ENCODE peak calls at places on chromosomes 6 and 20, in four cellular contexts. One of them, this sample, is unnamed.

GRCh38 chr20:13331536-13331935 is 110.5 kb downstream of the ISM1 start:
- DNase-seq in T-helper 2 cell: no peak
- DNase-seq in astrocyte of the hippocampus: peak
- DNase-seq in ELR: peak
- DNase-seq in this sample: peak

GRCh38 chr20:61313396-61313795 is 61.3 kb downstream of the CDH4 start:
- DNase-seq in T-helper 2 cell: no peak
- DNase-seq in astrocyte of the hippocampus: no peak
- DNase-seq in ELR: no peak
- DNase-seq in this sample: no peak

GRCh38 chr20:3340443-3340842 is 67.0 kb downstream of the DNAAF9 start:
- DNase-seq in T-helper 2 cell: no peak
- DNase-seq in astrocyte of the hippocampus: no peak
- DNase-seq in ELR: no peak
- DNase-seq in this sample: no peak

GRCh38 chr6:35034411-35035171 is 106.5 kb downstream of the TCP11 start:
- DNase-seq in T-helper 2 cell: no peak
- DNase-seq in astrocyte of the hippocampus: no peak
- DNase-seq in ELR: no peak
- DNase-seq in this sample: no peak

GRCh38 chr6:100622907-100623692 is 158.4 kb upstream of the SIM1 start:
- DNase-seq in T-helper 2 cell: no peak
- DNase-seq in astrocyte of the hippocampus: no peak
- DNase-seq in ELR: peak
- DNase-seq in this sample: peak

GRCh38 chr6:145244712-145245111 is 490.6 kb downstream of the EPM2A start:
- DNase-seq in T-helper 2 cell: no peak
- DNase-seq in astrocyte of the hippocampus: no peak
- DNase-seq in ELR: no peak
- DNase-seq in this sample: no peak

GRCh38 chr20:46994341-46994740 is 99.7 kb downstream of the EYA2 start:
- DNase-seq in T-helper 2 cell: no peak
- DNase-seq in astrocyte of the hippocampus: no peak
- DNase-seq in ELR: no peak
- DNase-seq in this sample: no peak

GRCh38 chr6:7691675-7692452 is 34.0 kb upstream of the BMP6 start:
- DNase-seq in T-helper 2 cell: no peak
- DNase-seq in astrocyte of the hippocampus: peak
- DNase-seq in ELR: peak
- DNase-seq in this sample: peak

GRCh38 chr6:169082093-169082492 is 171.6 kb downstream of the THBS2 start:
- DNase-seq in T-helper 2 cell: no peak
- DNase-seq in astrocyte of the hippocampus: no peak
- DNase-seq in ELR: no peak
- DNase-seq in this sample: no peak

GRCh38 chr6:133895573-133896343 is 6.8 kb downstream of the TCF21 start:
- DNase-seq in T-helper 2 cell: no peak
- DNase-seq in astrocyte of the hippocampus: peak
- DNase-seq in ELR: peak
- DNase-seq in this sample: no peak

GRCh38 chr6:79546186-79546585 is 9.0 kb upstream of the LCA5 start:
- DNase-seq in T-helper 2 cell: no peak
- DNase-seq in astrocyte of the hippocampus: peak
- DNase-seq in ELR: no peak
- DNase-seq in this sample: no peak

GRCh38 chr6:170210026-170210390 is 80.9 kb downstream of the DLL1 start:
- DNase-seq in T-helper 2 cell: peak
- DNase-seq in astrocyte of the hippocampus: no peak
- DNase-seq in ELR: no peak
- DNase-seq in this sample: no peak

GRCh38 chr6:15132854-15133670 is 112.8 kb upstream of the JARID2 start:
- DNase-seq in T-helper 2 cell: no peak
- DNase-seq in astrocyte of the hippocampus: peak
- DNase-seq in ELR: peak
- DNase-seq in this sample: peak

GRCh38 chr6:151068761-151069312 is 170.9 kb upstream of the AKAP12 start:
- DNase-seq in T-helper 2 cell: no peak
- DNase-seq in astrocyte of the hippocampus: peak
- DNase-seq in ELR: peak
- DNase-seq in this sample: peak

GRCh38 chr6:43768983-43769525 is 957 bp upstream of the VEGFA start:
- DNase-seq in T-helper 2 cell: no peak
- DNase-seq in astrocyte of the hippocampus: peak
- DNase-seq in ELR: peak
- DNase-seq in this sample: peak

GRCh38 chr6:42239333-42239732 is 21.7 kb upstream of the MRPS10 start:
- DNase-seq in T-helper 2 cell: no peak
- DNase-seq in astrocyte of the hippocampus: no peak
- DNase-seq in ELR: no peak
- DNase-seq in this sample: no peak

GRCh38 chr6:51495016-51495805 is 592.2 kb downstream of the PKHD1 start:
- DNase-seq in T-helper 2 cell: no peak
- DNase-seq in astrocyte of the hippocampus: peak
- DNase-seq in ELR: no peak
- DNase-seq in this sample: no peak

GRCh38 chr6:150043096-150043495 is 17.8 kb upstream of the RAET1L start:
- DNase-seq in T-helper 2 cell: no peak
- DNase-seq in astrocyte of the hippocampus: no peak
- DNase-seq in ELR: no peak
- DNase-seq in this sample: no peak

GRCh38 chr20:1844723-1845523 is 50.3 kb upstream of the SIRPA start:
- DNase-seq in T-helper 2 cell: no peak
- DNase-seq in astrocyte of the hippocampus: peak
- DNase-seq in ELR: no peak
- DNase-seq in this sample: no peak

GRCh38 chr6:32178547-32179440 is 589 bp downstream of the RNF5 start:
- DNase-seq in T-helper 2 cell: no peak
- DNase-seq in astrocyte of the hippocampus: peak
- DNase-seq in ELR: peak
- DNase-seq in this sample: no peak

GRCh38 chr6:34412054-34412453 is 13.8 kb downstream of the RPS10 start:
- DNase-seq in T-helper 2 cell: no peak
- DNase-seq in astrocyte of the hippocampus: peak
- DNase-seq in ELR: no peak
- DNase-seq in this sample: no peak

GRCh38 chr6:163637524-163637923 is 223.0 kb downstream of the QKI start:
- DNase-seq in T-helper 2 cell: no peak
- DNase-seq in astrocyte of the hippocampus: no peak
- DNase-seq in ELR: no peak
- DNase-seq in this sample: no peak

GRCh38 chr6:351011-351866 is 40.3 kb upstream of the IRF4 start:
- DNase-seq in T-helper 2 cell: no peak
- DNase-seq in astrocyte of the hippocampus: no peak
- DNase-seq in ELR: no peak
- DNase-seq in this sample: no peak